ENCODE peak calls at places on chromosomes 11 and 22, in four cellular contexts. P, D, I and S are unnamed samples.

GRCh38 chr11:36071917-36072500 is 128.1 kb downstream of the LDLRAD3 start:
- DNase-seq in I (no peak), D (no peak), P (no peak), S (no peak)

GRCh38 chr11:69894126-69895047 is 75.2 kb upstream of the FGF3 start:
- DNase-seq in P (no peak), D (no peak), I (no peak), S (no peak)

GRCh38 chr11:86940122-86940777 is 14.9 kb downstream of the FZD4 start:
- DNase-seq in P (no peak), D (peak; percentile 27), I (no peak), S (no peak)

GRCh38 chr11:115290479-115291390 is 213.5 kb downstream of the CADM1 start:
- DNase-seq in P (no peak), I (no peak), D (no peak), S (no peak)

GRCh38 chr11:44335052-44335894 is 25.3 kb upstream of the ALX4 start:
- DNase-seq in D (no peak), P (no peak), I (no peak), S (no peak)

GRCh38 chr22:19066531-19067271 is 55.5 kb downstream of the DGCR2 start:
- DNase-seq in P (no peak), D (no peak), I (no peak), S (no peak)

GRCh38 chr22:22943521-22944267 is 56.1 kb downstream of the IGLL5 start:
- DNase-seq in P (no peak), I (no peak), D (peak; percentile 79), S (no peak)

GRCh38 chr11:1679881-1680280 is 17.1 kb upstream of the KRTAP5-6 start:
- DNase-seq in P (no peak), I (no peak), D (no peak), S (no peak)

GRCh38 chr11:75476716-75477613 is 44.0 kb upstream of the KLHL35 start:
- DNase-seq in D (peak; percentile 38), P (no peak), I (no peak), S (no peak)

GRCh38 chr11:32817843-32818183 is 11.9 kb upstream of the PRRG4 start:
- DNase-seq in P (no peak), D (no peak), I (no peak), S (no peak)

DNA sequence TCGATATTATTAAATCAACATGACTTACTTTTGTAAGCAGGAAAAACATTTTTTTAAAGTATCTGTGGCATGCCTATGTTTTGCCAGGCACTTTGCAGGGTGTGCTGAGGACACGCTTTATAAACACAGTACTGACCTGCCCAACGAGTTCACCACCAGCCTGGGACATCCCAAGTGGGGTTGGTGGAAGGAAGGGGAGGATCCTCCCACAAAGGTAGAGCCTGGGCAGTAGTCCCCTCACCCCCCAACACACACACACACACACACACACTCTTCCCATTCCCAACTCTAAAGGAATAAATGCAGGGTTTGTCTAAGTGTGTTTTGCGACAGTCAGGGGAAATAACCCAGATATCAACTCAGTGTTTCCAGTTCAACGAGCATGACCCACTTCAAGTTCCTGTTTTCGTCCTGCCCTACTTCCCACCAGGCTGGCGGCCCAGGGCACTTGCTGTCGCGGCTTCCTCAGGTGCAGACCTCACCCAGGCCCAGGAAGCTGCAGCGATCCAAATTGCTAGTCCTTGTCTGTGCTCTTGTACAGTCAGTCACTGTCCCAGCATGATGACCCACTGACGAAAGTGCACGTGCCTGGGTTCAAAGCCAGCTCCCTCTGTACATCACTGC is 3.1 kb downstream of the CERK start:
- DNase-seq in P (peak; percentile 90), D (no peak), I (peak; percentile 56), S (peak; percentile 53)
- TF ChIP-seq SPI1 in P (peak; percentile 81), D (peak; percentile 49), I (peak; percentile 77), S (peak; percentile 82)

DNA sequence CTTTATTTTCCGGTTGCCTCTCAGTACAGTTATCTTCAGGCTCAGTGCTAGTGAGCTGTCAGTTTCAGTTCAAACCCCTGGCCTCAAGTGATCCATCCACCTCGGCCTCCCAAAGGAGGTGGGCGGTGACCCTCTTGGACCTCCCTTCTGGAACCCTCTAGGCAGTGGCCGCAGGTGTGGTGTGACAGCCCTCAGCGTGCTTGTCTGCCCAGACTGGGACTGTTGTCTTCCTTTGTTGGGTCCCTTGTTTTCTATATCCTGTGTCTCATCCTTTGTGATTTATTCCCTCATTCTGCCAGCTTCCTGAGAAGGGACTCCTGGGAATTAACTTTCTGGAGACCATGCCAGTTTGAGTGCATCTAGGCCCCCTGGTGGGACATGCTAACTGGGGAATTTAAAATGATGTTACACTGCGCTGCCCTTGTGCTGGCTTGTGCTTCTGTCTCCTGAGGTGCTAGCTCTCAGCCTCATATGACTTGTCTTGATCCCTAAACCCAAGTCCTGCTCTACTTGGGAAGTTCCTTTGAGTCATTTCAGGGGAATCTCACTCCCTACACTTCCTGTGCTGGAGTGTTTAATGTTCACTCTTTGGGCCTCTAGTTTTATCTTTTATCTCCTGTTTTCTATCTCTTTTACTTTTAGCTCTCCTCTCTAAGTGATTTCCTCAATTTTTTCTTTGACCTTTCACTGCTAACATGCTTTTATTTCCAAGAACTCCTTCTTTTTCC is 19.4 kb downstream of the MED15 start:
- DNase-seq in P (no peak), D (peak; percentile 60), I (no peak), S (no peak)
- TF ChIP-seq SPI1 in P (no peak), D (peak; percentile 24), I (no peak), S (no peak)

DNA sequence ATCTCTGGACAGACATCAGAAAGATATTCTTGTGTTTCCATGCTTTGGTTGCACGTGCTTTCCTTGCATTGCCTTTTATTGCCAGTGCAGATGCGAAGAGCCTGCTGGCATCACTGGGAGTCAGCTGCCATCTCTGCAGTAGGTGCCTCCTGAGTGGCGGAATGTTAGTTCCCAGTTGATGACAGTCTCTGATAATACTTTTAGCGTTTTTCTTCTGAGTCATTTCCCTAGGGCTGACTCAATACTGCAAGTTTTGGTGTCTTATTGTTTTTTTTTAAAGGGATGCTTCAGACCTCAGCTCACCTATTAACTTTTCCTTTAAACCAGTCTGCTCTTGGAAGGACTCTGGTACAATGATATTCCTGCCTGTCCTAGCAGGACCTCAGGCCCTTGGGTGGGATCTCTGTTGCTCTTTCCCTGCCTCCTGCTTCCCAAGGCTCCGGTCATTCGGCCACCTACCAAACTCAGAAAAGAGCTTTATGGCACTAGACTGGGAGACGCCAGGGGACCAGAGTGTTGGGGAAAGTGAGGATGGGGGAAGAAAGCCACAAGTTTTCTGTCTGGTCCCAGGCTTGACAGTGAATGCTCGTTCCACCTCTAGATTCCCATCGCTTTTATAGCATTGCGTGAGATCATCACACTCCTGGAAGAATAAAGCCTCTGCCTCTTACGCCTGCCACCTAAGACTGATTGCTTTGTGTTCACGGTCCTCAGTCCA is 308.7 kb downstream of the DDX10 start:
- DNase-seq in P (no peak), I (no peak), D (no peak), S (no peak)
- TF ChIP-seq SPI1 in P (no peak), I (no peak), D (no peak), S (no peak)

GRCh38 chr22:44091021-44091721 is 67.1 kb downstream of the PARVB start:
- DNase-seq in D (peak; percentile 20), P (no peak), I (no peak), S (no peak)

GRCh38 chr22:44088976-44089570 is 65.0 kb downstream of the PARVB start:
- DNase-seq in D (no peak), P (no peak), I (no peak), S (no peak)

GRCh38 chr22:44091751-44092150 is 67.6 kb downstream of the PARVB start:
- DNase-seq in I (no peak), P (no peak), D (no peak), S (no peak)

GRCh38 chr22:44090571-44090905 is 66.4 kb downstream of the PARVB start:
- DNase-seq in D (no peak), P (no peak), I (no peak), S (no peak)

GRCh38 chr22:44089717-44090570 is 65.8 kb downstream of the PARVB start:
- DNase-seq in D (no peak), I (no peak), P (no peak), S (no peak)
- TF ChIP-seq SPI1 in D (no peak), I (no peak), P (no peak), S (no peak)

DNA sequence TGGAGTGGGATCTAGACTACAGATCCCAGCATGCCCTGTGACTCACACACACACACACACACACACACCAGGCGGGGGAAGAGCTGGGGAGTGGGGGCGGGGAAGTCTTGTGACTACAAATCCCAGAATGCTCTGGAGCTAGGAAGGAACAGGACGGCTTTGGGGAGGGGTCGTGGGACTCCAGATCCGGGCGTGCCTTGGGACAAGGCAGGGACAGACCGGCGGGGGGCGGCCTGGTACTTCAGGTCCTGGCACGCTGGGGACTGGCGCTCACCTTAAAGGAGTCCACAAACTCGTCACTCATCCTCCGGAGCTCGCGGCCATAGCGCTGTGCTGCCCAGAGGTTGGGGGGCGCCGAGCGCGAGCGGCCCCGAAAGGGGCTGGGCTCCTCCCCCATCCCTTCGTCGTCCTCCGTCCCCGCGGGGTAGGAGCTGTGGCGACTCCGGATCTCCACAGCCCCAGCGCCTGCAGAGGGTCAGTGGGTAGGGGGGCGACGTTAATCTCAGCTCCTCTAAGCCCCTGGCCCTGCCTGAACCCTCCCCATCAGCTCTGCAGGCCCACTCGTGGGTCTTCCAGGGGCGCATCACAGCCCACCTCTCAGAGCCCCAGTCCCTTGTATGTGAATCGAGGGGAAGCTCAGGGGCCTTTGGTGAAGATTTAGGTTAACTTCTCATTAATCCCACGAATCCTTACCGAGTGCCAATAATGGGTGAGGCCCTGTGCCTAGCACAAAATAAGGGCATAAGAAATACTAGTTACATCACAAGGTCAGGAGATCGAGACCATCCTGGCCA is 12.9 kb downstream of the BAD start:
- DNase-seq in I (peak; percentile 77), D (peak; percentile 74), P (peak; percentile 98), S (peak; percentile 71)
- TF ChIP-seq SPI1 in I (peak; percentile 8), D (no peak), P (no peak), S (peak; percentile 10)

DNA sequence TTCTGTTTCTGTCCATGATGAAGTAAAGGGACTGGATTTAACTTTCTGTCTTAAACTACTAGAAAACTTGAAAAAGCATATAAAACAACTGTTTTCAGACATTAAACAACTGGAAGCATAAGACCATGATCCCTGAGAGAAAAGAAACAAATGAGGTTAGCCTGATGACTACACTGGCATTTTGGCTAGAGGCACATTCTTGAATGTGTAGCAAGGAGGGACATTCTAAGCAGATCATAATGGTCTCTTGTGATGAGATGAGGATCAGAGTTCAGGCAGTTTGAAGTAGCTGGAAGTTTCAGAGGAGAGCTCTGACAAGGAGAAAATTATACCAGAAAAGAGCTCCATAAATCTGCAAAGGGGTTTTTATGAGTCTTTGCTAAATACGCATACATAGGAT is 75.4 kb downstream of the AASDHPPT start:
- DNase-seq in P (no peak), D (no peak), I (no peak), S (no peak)
- TF ChIP-seq SPI1 in P (no peak), D (no peak), I (no peak), S (no peak)

GRCh38 chr11:57202282-57202681 is 20.5 kb downstream of the LRRC55 start:
- DNase-seq in D (no peak), P (no peak), I (no peak), S (no peak)
- TF ChIP-seq SPI1 in D (no peak), P (no peak), I (no peak), S (no peak)